ENCODE peak calls at places on chromosomes 12 and 14, in eight cellular contexts. X is thyroid gland, G is upper lobe of right lung, C is esophagus muscularis mucosa, K is BE2C, W is fibroblast of pulmonary artery, P is IMR-90, H is astrocyte of the spinal cord. N is an unnamed sample.

GRCh38 chr12:15268927-15269552 is 47.8 kb upstream of the RERG start:
- DNase-seq in X (peak; percentile 35), G (no peak), C (no peak), K (peak; percentile 65), W (peak; percentile 79), P (peak; percentile 58), H (peak; percentile 70), N (no peak)

GRCh38 chr14:77488558-77488957 is 10.1 kb downstream of the ISM2 start:
- DNase-seq in X (no peak), G (no peak), C (no peak), K (no peak), W (no peak), P (no peak), H (no peak), N (no peak)

GRCh38 chr14:105206873-105207272 is 25.8 kb upstream of the NUDT14 start:
- DNase-seq in X (no peak), G (no peak), C (no peak), K (no peak), W (no peak), P (no peak), H (no peak), N (no peak)

GRCh38 chr12:57476162-57476992 is 3.3 kb downstream of the ARHGAP9 start:
- DNase-seq in X (no peak), G (peak; percentile 78), C (no peak), K (no peak), W (no peak), P (no peak), H (no peak), N (peak; percentile 78)

GRCh38 chr14:91281346-91281745 is 36.8 kb upstream of the GPR68 start:
- DNase-seq in X (no peak), G (no peak), C (no peak), K (no peak), W (no peak), P (peak; percentile 15), H (peak; percentile 42), N (no peak)

GRCh38 chr12:133129368-133130037 is 571 bp downstream of the ZNF891 start:
- DNase-seq in X (peak; percentile 12), G (no peak), C (no peak), K (no peak), W (peak; percentile 35), P (peak; percentile 15), H (no peak), N (no peak)

GRCh38 chr14:69287096-69287991 is 27.4 kb downstream of the GALNT16 start:
- DNase-seq in X (peak; percentile 6), G (no peak), C (no peak), K (peak; percentile 77), W (no peak), P (no peak), H (peak; percentile 10), N (no peak)

GRCh38 chr14:36397357-36397756 is 76.9 kb upstream of the MBIP start:
- DNase-seq in X (no peak), G (no peak), C (no peak), K (no peak), W (no peak), P (no peak), H (no peak), N (no peak)

GRCh38 chr14:36626150-36626549 is 35.5 kb upstream of the PAX9 start:
- DNase-seq in X (no peak), G (no peak), C (no peak), K (no peak), W (no peak), P (no peak), H (no peak), N (no peak)

GRCh38 chr14:77991128-77991772 is 178.9 kb upstream of the NRXN3 start:
- DNase-seq in X (peak; percentile 34), G (no peak), C (no peak), K (peak; percentile 22), W (no peak), P (no peak), H (no peak), N (no peak)

GRCh38 chr12:45339035-45339434 is 123.1 kb downstream of the ANO6 start:
- DNase-seq in X (no peak), G (no peak), C (no peak), K (no peak), W (no peak), P (no peak), H (no peak), N (no peak)

GRCh38 chr12:121391619-121392324 is 8.1 kb upstream of the RNF34 start:
- DNase-seq in X (no peak), G (no peak), C (no peak), K (peak; percentile 62), W (peak; percentile 73), P (peak; percentile 61), H (no peak), N (no peak)

GRCh38 chr14:38751459-38751858 is 351.6 kb downstream of the SEC23A start:
- DNase-seq in X (no peak), G (no peak), C (no peak), K (no peak), W (no peak), P (no peak), H (no peak), N (no peak)

GRCh38 chr12:1591029-1591428 is 3.4 kb downstream of the FBXL14 start:
- DNase-seq in X (no peak), G (no peak), C (no peak), K (no peak), W (peak; percentile 50), P (no peak), H (peak; percentile 45), N (no peak)

GRCh38 chr12:32558941-32559340 is 120.2 kb upstream of the DNM1L start:
- DNase-seq in X (no peak), G (no peak), C (no peak), K (no peak), W (peak; percentile 47), P (peak; percentile 67), H (no peak), N (no peak)

GRCh38 chr12:113903381-113903863 is 62.7 kb downstream of the RBM19 start:
- DNase-seq in X (no peak), G (no peak), C (no peak), K (no peak), W (peak; percentile 52), P (peak; percentile 85), H (no peak), N (no peak)

GRCh38 chr14:65224799-65225198 is 122.5 kb upstream of the MAX start:
- DNase-seq in X (no peak), G (no peak), C (no peak), K (no peak), W (peak; percentile 48), P (no peak), H (no peak), N (no peak)

GRCh38 chr14:96201157-96201556 is 3.5 kb upstream of the BDKRB2 start:
- DNase-seq in X (no peak), G (no peak), C (no peak), K (no peak), W (no peak), P (no peak), H (no peak), N (peak; percentile 64)

GRCh38 chr12:104317538-104318210 is 14.1 kb downstream of the EID3 start:
- DNase-seq in X (no peak), G (no peak), C (no peak), K (no peak), W (no peak), P (no peak), H (no peak), N (no peak)

GRCh38 chr14:106372870-106373657 is 846.7 kb downstream of the TMEM121 start:
- DNase-seq in X (peak; percentile 13), G (peak; percentile 84), C (no peak), K (peak; percentile 79), W (no peak), P (no peak), H (no peak), N (peak; percentile 77)
- TF ChIP-seq CTCF in X (peak; percentile 39), G (peak; percentile 72), C (peak; percentile 36), K (peak; percentile 79), W (no peak), P (no peak), H (no peak), N (peak; percentile 42)

GRCh38 chr12:64696065-64696741 is 63.0 kb downstream of the GNS start:
- DNase-seq in X (no peak), G (no peak), C (no peak), K (no peak), W (peak; percentile 66), P (peak; percentile 43), H (peak; percentile 53), N (no peak)
- TF ChIP-seq CTCF in X (peak; percentile 41), G (peak; percentile 43), C (peak; percentile 45), K (peak; percentile 35), W (peak; percentile 37), P (peak; percentile 54), H (peak; percentile 32), N (peak; percentile 24)

DNA sequence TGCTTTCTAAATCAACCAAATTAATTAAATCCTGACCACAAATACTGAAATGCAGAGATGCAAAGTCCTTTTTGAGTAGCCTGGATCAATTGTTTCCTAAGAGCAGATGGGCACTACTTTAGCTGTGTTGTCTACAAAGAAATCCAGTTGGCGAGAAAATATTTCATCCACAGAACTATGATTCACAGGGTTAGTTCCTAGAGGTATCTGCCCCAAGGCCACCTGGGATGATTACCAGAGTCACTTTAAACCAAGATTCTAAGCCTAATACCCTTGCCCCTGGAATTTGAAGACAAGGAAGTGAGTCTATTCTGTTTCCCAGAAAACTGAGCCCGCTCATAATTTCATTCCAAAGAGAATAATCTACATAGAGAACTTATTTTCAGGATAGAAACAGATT is 198.4 kb downstream of the PPM1H start:
- DNase-seq in X (no peak), G (no peak), C (no peak), K (no peak), W (no peak), P (no peak), H (no peak), N (no peak)
- TF ChIP-seq CTCF in X (no peak), G (no peak), C (no peak), K (no peak), W (no peak), P (no peak), H (no peak), N (no peak)

GRCh38 chr12:64800640-64801039 is 23.8 kb upstream of the TBC1D30 start:
- DNase-seq in X (no peak), G (no peak), C (no peak), K (no peak), W (no peak), P (no peak), H (no peak), N (no peak)

GRCh38 chr12:64806173-64806572 is 18.3 kb upstream of the TBC1D30 start:
- DNase-seq in X (no peak), G (no peak), C (no peak), K (no peak), W (no peak), P (no peak), H (no peak), N (no peak)

GRCh38 chr12:64798165-64798564 is 26.3 kb upstream of the TBC1D30 start:
- DNase-seq in X (no peak), G (no peak), C (no peak), K (no peak), W (no peak), P (no peak), H (no peak), N (no peak)

GRCh38 chr12:64797156-64797555 is 27.3 kb upstream of the TBC1D30 start:
- DNase-seq in X (no peak), G (no peak), C (no peak), K (no peak), W (no peak), P (no peak), H (no peak), N (no peak)

DNA sequence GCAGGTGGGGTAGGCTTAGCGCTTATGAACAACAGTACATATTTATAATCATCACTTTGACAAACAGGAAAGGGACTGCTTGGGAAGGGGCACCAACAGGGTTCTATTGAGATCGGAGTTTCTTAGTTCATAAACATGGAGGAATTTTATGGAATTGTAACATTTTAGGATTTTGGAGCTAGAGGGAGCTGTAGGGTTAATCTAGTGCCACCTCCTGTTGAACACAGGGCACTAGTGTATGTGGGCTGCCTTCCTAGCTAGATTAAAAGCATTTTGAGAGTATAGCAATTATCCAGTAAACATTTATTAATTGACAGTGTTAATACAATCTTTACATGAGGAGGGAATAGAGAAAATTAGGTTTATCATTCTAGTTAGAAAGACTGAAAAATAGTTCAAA is 23.1 kb upstream of the TBC1D30 start:
- DNase-seq in X (no peak), G (no peak), C (no peak), K (no peak), W (no peak), P (no peak), H (no peak), N (no peak)
- TF ChIP-seq CTCF in X (no peak), G (no peak), C (no peak), K (peak; percentile 52), W (peak; percentile 37), P (peak; percentile 39), H (peak; percentile 48), N (no peak)

N was measured in kidney.